ENCODE peak calls at places on chromosomes 3 and 15, in eight cellular contexts. One of them, this sample, is unnamed.

GRCh38 chr15:70494861-70495571 is 268.3 kb downstream of the UACA start:
- DNase-seq in IMR-90: peak
- DNase-seq in PC-9: peak
- DNase-seq in GM23338: no peak
- DNase-seq in fibroblast of mammary gland: peak
- DNase-seq in uterus: no peak
- DNase-seq in neural progenitor cell: peak
- DNase-seq in osteocyte: no peak
- DNase-seq in this sample: no peak

GRCh38 chr3:48595526-48596121 is 495 bp upstream of the COL7A1 start:
- DNase-seq in PC-9: peak
- DNase-seq in IMR-90: peak
- DNase-seq in neural progenitor cell: peak
- DNase-seq in osteocyte: peak
- DNase-seq in fibroblast of mammary gland: peak
- DNase-seq in GM23338: peak
- DNase-seq in uterus: peak
- DNase-seq in this sample: no peak

GRCh38 chr15:89912674-89913396 is at the start of gene ARPIN:
- DNase-seq in GM23338: peak
- DNase-seq in uterus: peak
- DNase-seq in PC-9: no peak
- DNase-seq in IMR-90: peak
- DNase-seq in fibroblast of mammary gland: peak
- DNase-seq in neural progenitor cell: peak
- DNase-seq in osteocyte: peak
- DNase-seq in this sample: peak

GRCh38 chr15:94258246-94258645 is 26.9 kb downstream of the MCTP2 start:
- DNase-seq in osteocyte: no peak
- DNase-seq in uterus: no peak
- DNase-seq in PC-9: no peak
- DNase-seq in GM23338: no peak
- DNase-seq in neural progenitor cell: no peak
- DNase-seq in IMR-90: no peak
- DNase-seq in fibroblast of mammary gland: no peak
- DNase-seq in this sample: no peak

GRCh38 chr3:73661262-73661661 is 36.5 kb upstream of the PDZRN3 start:
- DNase-seq in neural progenitor cell: no peak
- DNase-seq in PC-9: no peak
- DNase-seq in GM23338: no peak
- DNase-seq in IMR-90: peak
- DNase-seq in fibroblast of mammary gland: peak
- DNase-seq in uterus: no peak
- DNase-seq in osteocyte: no peak
- DNase-seq in this sample: no peak

GRCh38 chr3:143674100-143674968 is 173.9 kb downstream of the SLC9A9 start:
- DNase-seq in neural progenitor cell: peak
- DNase-seq in fibroblast of mammary gland: peak
- DNase-seq in PC-9: peak
- DNase-seq in GM23338: peak
- DNase-seq in uterus: peak
- DNase-seq in IMR-90: peak
- DNase-seq in osteocyte: peak
- DNase-seq in this sample: peak

GRCh38 chr3:4977001-4977888 is 2.0 kb upstream of the BHLHE40 start:
- DNase-seq in fibroblast of mammary gland: peak
- DNase-seq in uterus: peak
- DNase-seq in osteocyte: no peak
- DNase-seq in IMR-90: peak
- DNase-seq in PC-9: peak
- DNase-seq in GM23338: peak
- DNase-seq in neural progenitor cell: peak
- DNase-seq in this sample: no peak

GRCh38 chr3:111923095-111923771 is 55.6 kb upstream of the ABHD10 start:
- DNase-seq in osteocyte: no peak
- DNase-seq in neural progenitor cell: no peak
- DNase-seq in fibroblast of mammary gland: no peak
- DNase-seq in IMR-90: peak
- DNase-seq in uterus: no peak
- DNase-seq in GM23338: no peak
- DNase-seq in PC-9: peak
- DNase-seq in this sample: no peak

GRCh38 chr3:188578579-188579363 is 424.8 kb downstream of the LPP start:
- DNase-seq in osteocyte: peak
- DNase-seq in uterus: peak
- DNase-seq in IMR-90: peak
- DNase-seq in GM23338: no peak
- DNase-seq in neural progenitor cell: no peak
- DNase-seq in PC-9: no peak
- DNase-seq in fibroblast of mammary gland: peak
- DNase-seq in this sample: no peak

GRCh38 chr3:70603103-70603502 is 290.7 kb upstream of the MDFIC2 start:
- DNase-seq in PC-9: no peak
- DNase-seq in osteocyte: no peak
- DNase-seq in uterus: no peak
- DNase-seq in neural progenitor cell: no peak
- DNase-seq in fibroblast of mammary gland: no peak
- DNase-seq in IMR-90: no peak
- DNase-seq in GM23338: no peak
- DNase-seq in this sample: no peak

GRCh38 chr15:63483521-63484371 is 20.6 kb upstream of the USP3 start:
- DNase-seq in PC-9: no peak
- DNase-seq in GM23338: no peak
- DNase-seq in osteocyte: no peak
- DNase-seq in neural progenitor cell: no peak
- DNase-seq in uterus: no peak
- DNase-seq in IMR-90: no peak
- DNase-seq in fibroblast of mammary gland: peak
- DNase-seq in this sample: no peak

GRCh38 chr15:69042531-69042930 is 28.0 kb downstream of the NOX5 start:
- DNase-seq in neural progenitor cell: no peak
- DNase-seq in GM23338: no peak
- DNase-seq in IMR-90: no peak
- DNase-seq in uterus: no peak
- DNase-seq in PC-9: no peak
- DNase-seq in fibroblast of mammary gland: no peak
- DNase-seq in osteocyte: peak
- DNase-seq in this sample: peak

GRCh38 chr15:40902605-40903561 is 8.6 kb downstream of the VPS18 start:
- DNase-seq in fibroblast of mammary gland: peak
- DNase-seq in GM23338: no peak
- DNase-seq in uterus: no peak
- DNase-seq in PC-9: no peak
- DNase-seq in IMR-90: no peak
- DNase-seq in osteocyte: no peak
- DNase-seq in neural progenitor cell: peak
- DNase-seq in this sample: no peak

GRCh38 chr15:73284073-73284472 is 84.7 kb downstream of the HCN4 start:
- DNase-seq in GM23338: no peak
- DNase-seq in neural progenitor cell: no peak
- DNase-seq in IMR-90: peak
- DNase-seq in osteocyte: no peak
- DNase-seq in uterus: no peak
- DNase-seq in PC-9: no peak
- DNase-seq in fibroblast of mammary gland: peak
- DNase-seq in this sample: no peak

GRCh38 chr15:65077291-65077980 is 890 bp downstream of the KBTBD13 start:
- DNase-seq in GM23338: peak
- DNase-seq in IMR-90: no peak
- DNase-seq in PC-9: no peak
- DNase-seq in fibroblast of mammary gland: no peak
- DNase-seq in neural progenitor cell: no peak
- DNase-seq in osteocyte: no peak
- DNase-seq in uterus: no peak
- DNase-seq in this sample: no peak

GRCh38 chr3:73719877-73720276 is 95.1 kb upstream of the PDZRN3 start:
- DNase-seq in fibroblast of mammary gland: peak
- DNase-seq in uterus: peak
- DNase-seq in IMR-90: peak
- DNase-seq in GM23338: no peak
- DNase-seq in PC-9: no peak
- DNase-seq in neural progenitor cell: no peak
- DNase-seq in osteocyte: no peak
- DNase-seq in this sample: no peak

GRCh38 chr15:78320173-78320572 is 20.0 kb upstream of the CRABP1 start:
- DNase-seq in GM23338: no peak
- DNase-seq in PC-9: no peak
- DNase-seq in neural progenitor cell: no peak
- DNase-seq in IMR-90: no peak
- DNase-seq in uterus: no peak
- DNase-seq in fibroblast of mammary gland: no peak
- DNase-seq in osteocyte: no peak
- DNase-seq in this sample: no peak

GRCh38 chr15:80953953-80954778 is 35.5 kb downstream of the MESD start:
- DNase-seq in fibroblast of mammary gland: no peak
- DNase-seq in uterus: no peak
- DNase-seq in osteocyte: peak
- DNase-seq in neural progenitor cell: peak
- DNase-seq in PC-9: peak
- DNase-seq in GM23338: peak
- DNase-seq in IMR-90: peak
- DNase-seq in this sample: no peak

GRCh38 chr3:173913397-173913796 is 515.9 kb downstream of the NLGN1 start:
- DNase-seq in fibroblast of mammary gland: peak
- DNase-seq in uterus: no peak
- DNase-seq in neural progenitor cell: no peak
- DNase-seq in osteocyte: no peak
- DNase-seq in GM23338: no peak
- DNase-seq in PC-9: no peak
- DNase-seq in IMR-90: peak
- DNase-seq in this sample: no peak

GRCh38 chr3:71891483-71891882 is 106.5 kb upstream of the PROK2 start:
- DNase-seq in fibroblast of mammary gland: peak
- DNase-seq in GM23338: no peak
- DNase-seq in neural progenitor cell: no peak
- DNase-seq in IMR-90: no peak
- DNase-seq in osteocyte: no peak
- DNase-seq in PC-9: no peak
- DNase-seq in uterus: no peak
- DNase-seq in this sample: no peak

GRCh38 chr3:5093786-5094185 is 28.3 kb upstream of the ARL8B start:
- DNase-seq in neural progenitor cell: no peak
- DNase-seq in uterus: no peak
- DNase-seq in IMR-90: no peak
- DNase-seq in fibroblast of mammary gland: peak
- DNase-seq in GM23338: no peak
- DNase-seq in PC-9: no peak
- DNase-seq in osteocyte: no peak
- DNase-seq in this sample: no peak

GRCh38 chr15:60787737-60788513 is 309.0 kb upstream of the ICE2 start:
- DNase-seq in IMR-90: no peak
- DNase-seq in neural progenitor cell: no peak
- DNase-seq in fibroblast of mammary gland: peak
- DNase-seq in osteocyte: no peak
- DNase-seq in GM23338: peak
- DNase-seq in PC-9: no peak
- DNase-seq in uterus: no peak
- DNase-seq in this sample: no peak
- TF ChIP-seq CTCF in IMR-90: peak
- TF ChIP-seq CTCF in neural progenitor cell: peak
- TF ChIP-seq CTCF in fibroblast of mammary gland: peak
- TF ChIP-seq CTCF in osteocyte: peak
- TF ChIP-seq CTCF in GM23338: peak
- TF ChIP-seq CTCF in PC-9: no peak
- TF ChIP-seq CTCF in uterus: no peak
- TF ChIP-seq CTCF in this sample: peak

GRCh38 chr3:100754563-100755334 is 45.5 kb downstream of the TFG start:
- DNase-seq in uterus: no peak
- DNase-seq in PC-9: no peak
- DNase-seq in osteocyte: no peak
- DNase-seq in neural progenitor cell: no peak
- DNase-seq in fibroblast of mammary gland: peak
- DNase-seq in IMR-90: no peak
- DNase-seq in GM23338: no peak
- DNase-seq in this sample: no peak
- TF ChIP-seq CTCF in uterus: no peak
- TF ChIP-seq CTCF in PC-9: peak
- TF ChIP-seq CTCF in osteocyte: peak
- TF ChIP-seq CTCF in neural progenitor cell: no peak
- TF ChIP-seq CTCF in fibroblast of mammary gland: peak
- TF ChIP-seq CTCF in IMR-90: peak
- TF ChIP-seq CTCF in GM23338: no peak
- TF ChIP-seq CTCF in this sample: no peak

DNA sequence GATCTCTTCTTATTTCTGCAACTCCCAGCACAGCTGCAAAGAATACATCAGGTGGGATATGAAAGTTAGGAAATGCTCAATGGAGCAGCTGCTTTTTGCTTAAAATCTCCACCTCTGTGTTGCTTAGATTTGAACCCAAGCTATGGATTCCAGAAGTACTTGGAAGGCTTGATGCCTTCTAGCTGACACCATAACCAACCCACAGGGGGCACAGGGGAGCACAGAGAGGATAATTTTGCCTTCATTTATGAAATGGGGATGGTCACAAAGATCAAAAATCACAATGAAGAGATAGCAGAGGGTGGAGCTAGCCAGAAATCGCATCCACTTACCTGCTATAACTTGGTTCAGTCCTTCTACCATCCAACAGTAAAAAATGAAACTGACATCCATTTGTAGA is 75.7 kb downstream of the DUT start:
- DNase-seq in GM23338: peak
- DNase-seq in osteocyte: no peak
- DNase-seq in neural progenitor cell: no peak
- DNase-seq in fibroblast of mammary gland: no peak
- DNase-seq in PC-9: no peak
- DNase-seq in uterus: no peak
- DNase-seq in IMR-90: no peak
- DNase-seq in this sample: no peak
- TF ChIP-seq CTCF in GM23338: peak
- TF ChIP-seq CTCF in osteocyte: peak
- TF ChIP-seq CTCF in neural progenitor cell: peak
- TF ChIP-seq CTCF in fibroblast of mammary gland: peak
- TF ChIP-seq CTCF in PC-9: no peak
- TF ChIP-seq CTCF in uterus: no peak
- TF ChIP-seq CTCF in IMR-90: peak
- TF ChIP-seq CTCF in this sample: peak

GRCh38 chr3:10694194-10694593 is 121.8 kb upstream of the SLC6A11 start:
- DNase-seq in PC-9: no peak
- DNase-seq in fibroblast of mammary gland: no peak
- DNase-seq in osteocyte: no peak
- DNase-seq in GM23338: no peak
- DNase-seq in uterus: no peak
- DNase-seq in neural progenitor cell: no peak
- DNase-seq in IMR-90: no peak
- DNase-seq in this sample: no peak

GRCh38 chr3:10695595-10696285 is 120.3 kb upstream of the SLC6A11 start:
- DNase-seq in osteocyte: no peak
- DNase-seq in PC-9: no peak
- DNase-seq in fibroblast of mammary gland: no peak
- DNase-seq in GM23338: no peak
- DNase-seq in uterus: peak
- DNase-seq in neural progenitor cell: no peak
- DNase-seq in IMR-90: no peak
- DNase-seq in this sample: no peak

GRCh38 chr3:10697918-10698317 is 118.1 kb upstream of the SLC6A11 start:
- DNase-seq in osteocyte: no peak
- DNase-seq in GM23338: peak
- DNase-seq in neural progenitor cell: peak
- DNase-seq in fibroblast of mammary gland: no peak
- DNase-seq in PC-9: no peak
- DNase-seq in uterus: no peak
- DNase-seq in IMR-90: no peak
- DNase-seq in this sample: no peak

GRCh38 chr3:10692039-10692438 is 124.0 kb upstream of the SLC6A11 start:
- DNase-seq in osteocyte: no peak
- DNase-seq in IMR-90: no peak
- DNase-seq in fibroblast of mammary gland: no peak
- DNase-seq in neural progenitor cell: no peak
- DNase-seq in PC-9: no peak
- DNase-seq in GM23338: no peak
- DNase-seq in uterus: no peak
- DNase-seq in this sample: no peak

GRCh38 chr3:10693457-10693856 is 122.6 kb upstream of the SLC6A11 start:
- DNase-seq in IMR-90: peak
- DNase-seq in fibroblast of mammary gland: no peak
- DNase-seq in uterus: no peak
- DNase-seq in PC-9: no peak
- DNase-seq in osteocyte: no peak
- DNase-seq in GM23338: peak
- DNase-seq in neural progenitor cell: no peak
- DNase-seq in this sample: no peak
- TF ChIP-seq CTCF in IMR-90: no peak
- TF ChIP-seq CTCF in fibroblast of mammary gland: no peak
- TF ChIP-seq CTCF in uterus: peak
- TF ChIP-seq CTCF in PC-9: no peak
- TF ChIP-seq CTCF in osteocyte: no peak
- TF ChIP-seq CTCF in GM23338: peak
- TF ChIP-seq CTCF in neural progenitor cell: peak
- TF ChIP-seq CTCF in this sample: peak

This sample was measured in type B pancreatic cell.